ENCODE peak calls at places on chromosomes 13 and 19, in six cellular contexts. F is osteoblast; H is nephron progenitor cell; D is upper lobe of left lung; Y is CD8-positive, alpha-beta T cell; J is GM20000. L is an unnamed sample.

GRCh38 chr13:75385708-75386083 is 96.3 kb downstream of the TBC1D4 start:
- DNase-seq in F (no peak), H (no peak), D (no peak), Y (no peak), J (no peak), L (no peak)

GRCh38 chr19:10737680-10738079 is 19.8 kb downstream of the DNM2 start:
- DNase-seq in F (no peak), H (no peak), D (no peak), Y (no peak), J (no peak), L (no peak)

GRCh38 chr19:12939292-12939606 is 840 bp downstream of the CALR start:
- DNase-seq in F (peak), H (no peak), D (no peak), Y (no peak), J (peak), L (no peak)

GRCh38 chr13:26255717-26256277 is 1.9 kb downstream of the CDK8 start:
- DNase-seq in F (no peak), H (no peak), D (no peak), Y (no peak), J (no peak), L (no peak)

GRCh38 chr19:51784922-51785690 is 9.9 kb upstream of the FPR3 start:
- DNase-seq in F (no peak), H (no peak), D (no peak), Y (no peak), J (no peak), L (no peak)

GRCh38 chr13:110187501-110188161 is 119.3 kb downstream of the COL4A1 start:
- DNase-seq in F (peak), H (no peak), D (no peak), Y (no peak), J (no peak), L (no peak)

GRCh38 chr13:50421457-50422130 is 406.4 kb downstream of the KCNRG start:
- DNase-seq in F (no peak), H (no peak), D (no peak), Y (no peak), J (no peak), L (no peak)

GRCh38 chr13:30787747-30788535 is 52.6 kb downstream of the ALOX5AP start:
- DNase-seq in F (peak), H (no peak), D (no peak), Y (no peak), J (peak), L (no peak)

GRCh38 chr13:31901985-31902384 is 129.6 kb upstream of the FRY start:
- DNase-seq in F (no peak), H (no peak), D (no peak), Y (no peak), J (no peak), L (no peak)

GRCh38 chr19:3186377-3186688 is 603 bp downstream of the NCLN start:
- DNase-seq in F (no peak), H (peak), D (no peak), Y (no peak), J (no peak), L (no peak)

GRCh38 chr13:35388456-35388855 is 88.0 kb downstream of the MAB21L1 start:
- DNase-seq in F (no peak), H (no peak), D (no peak), Y (no peak), J (no peak), L (no peak)

GRCh38 chr13:94568443-94568842 is 27.5 kb downstream of the TGDS start:
- DNase-seq in F (no peak), H (no peak), D (no peak), Y (no peak), J (no peak), L (no peak)

GRCh38 chr13:51614350-51614786 is 30.1 kb downstream of the WDFY2 start:
- DNase-seq in F (no peak), H (no peak), D (no peak), Y (peak), J (peak), L (no peak)

GRCh38 chr13:106277483-106278154 is 257.8 kb downstream of the EFNB2 start:
- DNase-seq in F (no peak), H (no peak), D (no peak), Y (no peak), J (no peak), L (no peak)

GRCh38 chr13:20814224-20814910 is 40.6 kb upstream of the EEF1AKMT1 start:
- DNase-seq in F (peak), H (no peak), D (no peak), Y (no peak), J (no peak), L (no peak)

GRCh38 chr19:40542197-40542859 is 34.3 kb upstream of the SHKBP1 start:
- DNase-seq in F (peak), H (no peak), D (peak), Y (no peak), J (no peak), L (no peak)

GRCh38 chr13:109344552-109345157 is 441.7 kb downstream of the IRS2 start:
- DNase-seq in F (no peak), H (no peak), D (no peak), Y (no peak), J (no peak), L (no peak)

GRCh38 chr13:109778102-109778542 is 8.3 kb downstream of the IRS2 start:
- DNase-seq in F (no peak), H (no peak), D (no peak), Y (no peak), J (no peak), L (no peak)

GRCh38 chr13:73718248-73718647 is 416.0 kb downstream of the KLF12 start:
- DNase-seq in F (no peak), H (no peak), D (no peak), Y (no peak), J (no peak), L (no peak)

GRCh38 chr13:106173346-106173745 is 362.1 kb downstream of the EFNB2 start:
- DNase-seq in F (no peak), H (no peak), D (no peak), Y (no peak), J (no peak), L (no peak)

GRCh38 chr19:18173054-18173571 is 500 bp upstream of the IFI30 start:
- DNase-seq in F (peak), H (no peak), D (peak), Y (no peak), J (peak), L (no peak)

GRCh38 chr13:40063743-40064142 is 408.3 kb downstream of the COG6 start:
- DNase-seq in F (no peak), H (no peak), D (no peak), Y (no peak), J (no peak), L (no peak)

GRCh38 chr13:42040730-42041016 is 7.8 kb upstream of the DGKH start:
- DNase-seq in F (no peak), H (no peak), D (no peak), Y (no peak), J (no peak), L (no peak)

GRCh38 chr19:9819590-9819898 is 665 bp upstream of the FBXL12 start:
- DNase-seq in F (no peak), H (no peak), D (no peak), Y (no peak), J (no peak), L (no peak)

GRCh38 chr19:3062165-3063105 is at the start of gene TLE5:
- DNase-seq in F (peak), H (peak), D (peak), Y (peak), J (peak), L (no peak)

GRCh38 chr19:46416077-46416709 is 2.8 kb upstream of the CCDC8 start:
- DNase-seq in F (peak), H (peak), D (peak), Y (no peak), J (peak), L (peak)

GRCh38 chr19:11849264-11849615 is 714 bp downstream of the ZNF439 start:
- DNase-seq in F (no peak), H (no peak), D (no peak), Y (no peak), J (peak), L (no peak)

GRCh38 chr13:77326905-77327604 is at the start of gene MYCBP2:
- DNase-seq in F (peak), H (peak), D (no peak), Y (peak), J (peak), L (peak)

GRCh38 chr13:26605845-26606244 is 48.4 kb downstream of the WASF3 start:
- DNase-seq in F (no peak), H (no peak), D (no peak), Y (no peak), J (no peak), L (no peak)

GRCh38 chr19:49916839-49917733 is 11.9 kb upstream of the ATF5 start:
- DNase-seq in F (no peak), H (no peak), D (peak), Y (no peak), J (no peak), L (no peak)
- TF ChIP-seq CTCF in F (peak), H (peak), D (no peak), Y (no peak), J (peak), L (no peak)

DNA sequence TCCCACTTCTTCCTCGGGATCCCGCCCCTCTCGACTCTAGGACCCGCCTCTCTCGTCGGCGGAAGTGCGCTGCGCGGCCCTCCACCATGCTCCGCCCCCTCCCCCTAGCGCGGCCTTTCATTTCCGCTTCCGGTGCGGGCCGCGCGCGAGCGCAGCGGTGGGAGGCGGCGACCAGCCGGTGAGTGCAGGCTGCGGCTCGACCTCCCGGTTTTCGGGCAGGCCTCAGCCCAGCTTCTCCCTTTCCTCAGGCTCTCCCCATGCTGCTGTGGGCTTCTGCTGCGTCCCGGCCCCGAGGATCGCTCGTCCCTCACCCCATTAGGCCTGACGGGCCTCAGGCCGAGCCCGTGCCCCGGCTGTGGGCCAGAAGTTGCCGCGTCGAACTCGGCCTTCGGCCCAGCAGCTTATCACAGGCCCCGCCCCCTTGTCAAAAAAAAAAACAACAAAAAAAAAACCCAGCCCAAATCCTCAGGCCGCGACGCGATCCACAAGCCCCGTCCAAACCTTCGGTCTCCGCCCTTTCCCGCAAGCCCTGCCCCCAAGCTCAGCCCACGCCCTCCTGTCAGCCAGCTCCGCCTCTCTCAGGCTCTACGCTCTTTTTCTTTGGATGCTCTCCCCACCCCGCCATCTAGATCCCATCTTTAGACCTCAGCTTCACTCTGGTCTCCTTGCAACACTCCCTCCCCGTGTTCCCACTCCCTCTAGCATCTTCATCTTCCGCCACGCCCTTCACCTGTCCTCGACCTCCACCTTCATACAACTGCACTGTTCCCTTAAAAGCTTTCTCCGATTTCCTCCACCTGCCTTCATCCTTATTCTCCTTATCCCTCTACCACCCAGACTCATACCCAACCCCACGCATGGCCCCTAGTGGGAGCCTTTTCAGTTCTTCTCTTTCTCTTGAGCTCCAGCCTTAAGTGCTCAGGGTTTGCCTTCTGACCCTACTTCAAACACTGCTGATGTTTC is at the start of gene CLASRP:
- DNase-seq in F (peak), H (peak), D (peak), Y (peak), J (peak), L (peak)
- TF ChIP-seq CTCF in F (no peak), H (no peak), D (no peak), Y (no peak), J (no peak), L (no peak)

DNA sequence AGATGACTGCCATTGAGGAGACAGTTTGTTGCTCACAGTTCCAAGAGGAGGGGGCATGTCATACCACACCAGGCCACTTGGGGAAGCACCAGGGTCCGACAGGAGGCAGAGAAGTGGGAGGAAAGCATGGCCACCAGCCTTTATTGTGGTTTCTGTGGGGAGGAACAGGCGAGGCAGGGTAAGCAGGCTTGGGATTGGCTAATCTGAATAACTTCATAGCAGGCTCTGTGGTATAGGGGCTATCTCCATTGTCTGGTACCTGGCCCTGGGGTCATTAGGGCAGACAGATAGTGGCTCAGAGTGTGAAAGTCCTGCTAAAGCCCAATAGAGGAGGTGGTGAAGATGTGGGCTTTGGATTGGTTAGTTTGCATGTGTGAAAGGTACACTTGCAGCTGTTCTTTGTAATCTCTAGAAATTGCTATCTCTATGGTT is 35.5 kb downstream of the CBY2 start:
- DNase-seq in F (no peak), H (no peak), D (no peak), Y (no peak), J (peak), L (no peak)
- TF ChIP-seq CTCF in F (peak), H (peak), D (no peak), Y (no peak), J (no peak), L (no peak)

GRCh38 chr13:113466321-113466836 is 13.1 kb upstream of the ADPRHL1 start:
- DNase-seq in F (no peak), H (no peak), D (no peak), Y (no peak), J (no peak), L (no peak)
- TF ChIP-seq CTCF in F (no peak), H (no peak), D (no peak), Y (no peak), J (no peak), L (no peak)

GRCh38 chr13:95800455-95800854 is 123.5 kb downstream of the DNAJC3 start:
- DNase-seq in F (no peak), H (no peak), D (no peak), Y (no peak), J (no peak), L (no peak)
- TF ChIP-seq CTCF in F (no peak), H (no peak), D (no peak), Y (no peak), J (no peak), L (no peak)

GRCh38 chr19:21472507-21472906 is 32.9 kb upstream of the ZNF429 start:
- DNase-seq in F (no peak), H (no peak), D (no peak), Y (no peak), J (no peak), L (no peak)

GRCh38 chr19:21468791-21469190 is 36.6 kb upstream of the ZNF429 start:
- DNase-seq in F (no peak), H (no peak), D (no peak), Y (no peak), J (no peak), L (no peak)

GRCh38 chr19:21474671-21475181 is 30.7 kb upstream of the ZNF429 start:
- DNase-seq in F (peak), H (peak), D (peak), Y (peak), J (peak), L (peak)
- TF ChIP-seq CTCF in F (no peak), H (no peak), D (no peak), Y (no peak), J (no peak), L (peak)

L was measured in osteocyte.